ENCODE peak calls at places on chromosomes 11 and 22, in nine cellular contexts. J, A, Q, D, N, H, U, V and W are unnamed samples.

GRCh38 chr11:95466406-95466805 is 235.4 kb upstream of the SESN3 start:
- DNase-seq in U (no peak), J (no peak), N (no peak), H (no peak), A (no peak), D (no peak), V (no peak), Q (no peak), W (no peak)

GRCh38 chr11:819943-820649 is 1.4 kb downstream of the PNPLA2 start:
- DNase-seq in U (peak; percentile 90), Q (peak; percentile 72), D (peak; percentile 83), A (peak; percentile 94), J (peak; percentile 75), H (peak; percentile 94), V (peak; percentile 97), N (peak; percentile 44), W (peak; percentile 97)

GRCh38 chr11:8261921-8262551 is 1.6 kb downstream of the LMO1 start:
- DNase-seq in D (peak; percentile 51), Q (no peak), J (no peak), V (no peak), A (peak; percentile 60), H (no peak), U (no peak), N (no peak), W (no peak)

GRCh38 chr11:93623938-93624337 is 37.5 kb upstream of the CEP295 start:
- DNase-seq in A (no peak), J (no peak), H (no peak), Q (no peak), D (no peak), N (no peak), U (no peak), V (no peak), W (no peak)

GRCh38 chr22:38788417-38788816 is 5.5 kb downstream of the DNAL4 start:
- DNase-seq in U (peak; percentile 90), Q (no peak), V (no peak), N (peak; percentile 24), A (no peak), H (peak; percentile 70), D (no peak), J (peak; percentile 96), W (no peak)

GRCh38 chr11:130480166-130480565 is 31.7 kb downstream of the ADAMTS15 start:
- DNase-seq in N (no peak), D (no peak), V (no peak), H (no peak), A (no peak), Q (no peak), U (no peak), J (peak; percentile 50), W (no peak)

GRCh38 chr22:47588583-47588970 is 826.1 kb downstream of the TBC1D22A start:
- DNase-seq in V (no peak), Q (no peak), N (no peak), H (no peak), A (peak; percentile 17), U (no peak), J (no peak), D (no peak), W (no peak)

GRCh38 chr11:60740573-60740972 is 16.1 kb downstream of the MS4A18 start:
- DNase-seq in A (no peak), J (no peak), V (no peak), N (no peak), H (no peak), Q (no peak), D (no peak), U (no peak), W (no peak)

GRCh38 chr11:78229106-78229505 is 40.4 kb downstream of the USP35 start:
- DNase-seq in J (no peak), N (no peak), Q (no peak), A (no peak), H (no peak), D (no peak), U (no peak), V (no peak), W (no peak)

GRCh38 chr11:134516529-134516928 is 104.5 kb upstream of the B3GAT1 start:
- DNase-seq in D (no peak), H (no peak), N (no peak), A (peak; percentile 48), V (no peak), Q (no peak), U (no peak), J (no peak), W (no peak)

GRCh38 chr11:1574256-1575242 is 2.5 kb upstream of the DUSP8 start:
- DNase-seq in J (peak; percentile 74), A (peak; percentile 86), D (peak; percentile 63), V (peak; percentile 81), U (peak; percentile 85), H (peak; percentile 82), N (peak; percentile 20), Q (peak; percentile 63), W (peak; percentile 56)

GRCh38 chr11:85682330-85683305 is 3.4 kb downstream of the CCDC89 start:
- DNase-seq in D (no peak), N (peak; percentile 25), H (peak; percentile 88), Q (peak; percentile 72), J (peak; percentile 85), V (peak; percentile 68), A (no peak), U (peak; percentile 79), W (peak; percentile 65)

GRCh38 chr22:50523458-50523805 is 2.0 kb downstream of the SCO2 start:
- DNase-seq in J (no peak), N (no peak), Q (no peak), A (no peak), D (no peak), U (no peak), H (no peak), V (no peak), W (no peak)

GRCh38 chr22:37802310-37803194 is 5.2 kb upstream of the GCAT start:
- DNase-seq in N (no peak), U (peak; percentile 47), V (peak; percentile 77), J (peak; percentile 62), D (peak; percentile 80), A (peak; percentile 90), H (peak; percentile 78), Q (peak; percentile 67), W (peak; percentile 78)